ENCODE peak calls at places on chromosomes 1 and 21, in ten cellular contexts. Y is fibroblast of lung; L is NCI-H146; R is stimulated activated CD4-positive, alpha-beta T cell treated with anti-CD3 and anti-CD28 coated beads, Interleukin-15, amount 100 ng/mL, for 24 hours; T is adrenal gland; A is HTR-8/SVneo; J is EL; I is A549; B is uterus; H is neural crest cell. M is an unnamed sample.

GRCh38 chr1:225700164-225700740 is 47.3 kb upstream of the ENAH start:
- DNase-seq in Y (peak), L (no peak), R (no peak), T (no peak), A (peak), J (peak), I (peak), B (no peak), H (no peak), M (no peak)

GRCh38 chr1:25795955-25796806 is 3.8 kb upstream of the SELENON start:
- DNase-seq in Y (no peak), L (peak), R (peak), T (no peak), A (no peak), J (no peak), I (no peak), B (no peak), H (no peak), M (no peak)

GRCh38 chr1:161085165-161085564 is 4.2 kb downstream of the NECTIN4 start:
- DNase-seq in Y (no peak), L (no peak), R (no peak), T (no peak), A (no peak), J (peak), I (no peak), B (no peak), H (no peak), M (no peak)

GRCh38 chr1:202155478-202156021 is 4.9 kb downstream of the PTPN7 start:
- DNase-seq in Y (no peak), L (no peak), R (no peak), T (peak), A (peak), J (peak), I (no peak), B (no peak), H (no peak), M (no peak)

GRCh38 chr1:62912028-62912638 is 128.2 kb downstream of the ATG4C start:
- DNase-seq in Y (peak), L (no peak), R (no peak), T (no peak), A (peak), J (peak), I (peak), B (no peak), H (no peak), M (no peak)

GRCh38 chr1:177432897-177433296 is 262.1 kb downstream of the BRINP2 start:
- DNase-seq in Y (peak), L (no peak), R (no peak), T (no peak), A (no peak), J (no peak), I (no peak), B (no peak), H (no peak), M (no peak)

GRCh38 chr1:88061830-88062177 is 622.3 kb upstream of the PKN2 start:
- DNase-seq in Y (no peak), L (no peak), R (no peak), T (no peak), A (no peak), J (peak), I (no peak), B (no peak), H (no peak), M (no peak)

GRCh38 chr1:98674075-98674781 is 12.7 kb downstream of the SNX7 start:
- DNase-seq in Y (peak), L (no peak), R (no peak), T (no peak), A (no peak), J (peak), I (no peak), B (no peak), H (no peak), M (no peak)

GRCh38 chr1:32321712-32322291 is 14.2 kb downstream of the MARCKSL1 start:
- DNase-seq in Y (no peak), L (no peak), R (no peak), T (no peak), A (no peak), J (no peak), I (peak), B (no peak), H (no peak), M (no peak)

GRCh38 chr1:248926401-248927182 is 20.6 kb downstream of the PGBD2 start:
- DNase-seq in Y (peak), L (no peak), R (no peak), T (no peak), A (no peak), J (peak), I (no peak), B (no peak), H (no peak), M (no peak)

GRCh38 chr1:233328661-233329498 is 1.4 kb downstream of the MAP3K21 start:
- DNase-seq in Y (no peak), L (peak), R (no peak), T (peak), A (peak), J (no peak), I (no peak), B (peak), H (no peak), M (no peak)

GRCh38 chr1:212234431-212235298 is 50.5 kb upstream of the PPP2R5A start:
- DNase-seq in Y (peak), L (peak), R (peak), T (peak), A (peak), J (peak), I (peak), B (peak), H (no peak), M (peak)

GRCh38 chr1:225437710-225438437 is 10.0 kb upstream of the LBR start:
- DNase-seq in Y (peak), L (no peak), R (no peak), T (no peak), A (no peak), J (no peak), I (no peak), B (no peak), H (no peak), M (no peak)

GRCh38 chr1:172574080-172574479 is 41.1 kb downstream of the SUCO start:
- DNase-seq in Y (no peak), L (no peak), R (no peak), T (no peak), A (no peak), J (no peak), I (no peak), B (no peak), H (no peak), M (no peak)

GRCh38 chr21:35559128-35559831 is 501.0 kb downstream of the SETD4 start:
- DNase-seq in Y (peak), L (no peak), R (no peak), T (peak), A (peak), J (peak), I (no peak), B (no peak), H (no peak), M (no peak)

GRCh38 chr1:26330276-26330675 is 12.5 kb downstream of the CD52 start:
- DNase-seq in Y (no peak), L (no peak), R (no peak), T (no peak), A (no peak), J (no peak), I (no peak), B (no peak), H (no peak), M (no peak)

GRCh38 chr1:147214842-147215539 is 10.1 kb downstream of the FMO5 start:
- DNase-seq in Y (no peak), L (no peak), R (no peak), T (no peak), A (no peak), J (no peak), I (no peak), B (no peak), H (no peak), M (no peak)

GRCh38 chr1:23483327-23484252 is at the start of gene ASAP3:
- DNase-seq in Y (peak), L (no peak), R (peak), T (peak), A (peak), J (peak), I (no peak), B (peak), H (peak), M (peak)

GRCh38 chr1:15559189-15559815 is 25.5 kb downstream of the AGMAT start:
- DNase-seq in Y (no peak), L (no peak), R (no peak), T (no peak), A (no peak), J (no peak), I (no peak), B (no peak), H (no peak), M (no peak)

GRCh38 chr1:174812656-174813055 is 187.1 kb upstream of the CACYBP start:
- DNase-seq in Y (peak), L (peak), R (no peak), T (no peak), A (no peak), J (peak), I (no peak), B (no peak), H (no peak), M (no peak)